ENCODE peak calls at places on chromosomes 7 and 10, in four cellular contexts. G is H9, R is AG10803, J is natural killer cell. A is an unnamed sample.
A peak's percentile ranks its signal among the peaks of the same experiment; 100 is the strongest.

GRCh38 chr10:5563991-5564536 is 39.3 kb downstream of the CALML3 start:
- DNase-seq in G (no peak), R (peak; percentile 63), J (no peak), A (no peak)

GRCh38 chr7:32043688-32044087 is 26.5 kb downstream of the PDE1C start:
- DNase-seq in G (no peak), R (peak; percentile 42), J (no peak), A (no peak)

GRCh38 chr10:62885656-62886461 is 69.7 kb upstream of the EGR2 start:
- DNase-seq in G (no peak), R (peak; percentile 33), J (no peak), A (no peak)

GRCh38 chr7:47901542-47901941 is 46.7 kb downstream of the PKD1L1 start:
- DNase-seq in G (no peak), R (peak; percentile 33), J (no peak), A (peak; percentile 74)

GRCh38 chr10:64368298-64368697 is 847.1 kb downstream of the REEP3 start:
- DNase-seq in G (no peak), R (no peak), J (no peak), A (no peak)

GRCh38 chr10:119243967-119244366 is 36.6 kb downstream of the GRK5 start:
- DNase-seq in G (no peak), R (no peak), J (no peak), A (no peak)

GRCh38 chr7:158805937-158806336 is 23.4 kb downstream of the ESYT2 start:
- DNase-seq in G (no peak), R (no peak), J (no peak), A (no peak)

GRCh38 chr7:90671571-90671970 is 75.5 kb downstream of the CDK14 start:
- DNase-seq in G (no peak), R (peak; percentile 54), J (no peak), A (no peak)

GRCh38 chr10:132891994-132892393 is 50.4 kb downstream of the CFAP46 start:
- DNase-seq in G (no peak), R (peak; percentile 48), J (no peak), A (no peak)

GRCh38 chr7:17994079-17994478 is 33.6 kb downstream of the PRPS1L1 start:
- DNase-seq in G (no peak), R (no peak), J (no peak), A (no peak)

GRCh38 chr7:7433736-7434260 is 101.9 kb downstream of the COL28A1 start:
- DNase-seq in G (no peak), R (peak; percentile 36), J (no peak), A (no peak)

GRCh38 chr10:114228156-114228555 is 10.9 kb upstream of the VWA2 start:
- DNase-seq in G (no peak), R (no peak), J (no peak), A (no peak)

GRCh38 chr10:110794808-110795207 is 76.9 kb upstream of the PDCD4 start:
- DNase-seq in G (no peak), R (no peak), J (no peak), A (no peak)

GRCh38 chr10:3499120-3499519 is 285.9 kb downstream of the KLF6 start:
- DNase-seq in G (no peak), R (peak; percentile 26), J (no peak), A (no peak)

GRCh38 chr7:44201813-44202212 is 1.0 kb downstream of the YKT6 start:
- DNase-seq in G (no peak), R (no peak), J (no peak), A (no peak)

GRCh38 chr7:116524221-116524608 is 621 bp upstream of the CAV1 start:
- DNase-seq in G (no peak), R (no peak), J (no peak), A (no peak)

GRCh38 chr10:1572519-1573333 is 164.6 kb downstream of the ADARB2 start:
- DNase-seq in G (no peak), R (no peak), J (no peak), A (no peak)

GRCh38 chr10:124266468-124267230 is 152.1 kb downstream of the OAT start:
- DNase-seq in G (no peak), R (no peak), J (no peak), A (no peak)

GRCh38 chr10:44963772-44964633 is 4.4 kb downstream of the RASSF4 start:
- DNase-seq in G (peak; percentile 48), R (no peak), J (no peak), A (peak; percentile 72)

GRCh38 chr10:44965104-44965503 is 5.5 kb downstream of the RASSF4 start:
- DNase-seq in G (peak; percentile 26), R (no peak), J (no peak), A (no peak)

GRCh38 chr10:44966816-44967509 is 7.4 kb downstream of the RASSF4 start:
- DNase-seq in G (peak; percentile 18), R (no peak), J (no peak), A (no peak)

GRCh38 chr10:44966129-44966815 is 6.7 kb downstream of the RASSF4 start:
- DNase-seq in G (no peak), R (no peak), J (no peak), A (no peak)

GRCh38 chr10:44965651-44966097 is 6.1 kb downstream of the RASSF4 start:
- DNase-seq in G (peak; percentile 26), R (no peak), J (no peak), A (no peak)
- TF ChIP-seq CTCF in G (no peak), R (no peak), J (no peak), A (no peak)

GRCh38 chr7:132500727-132501410 is 75.4 kb downstream of the PLXNA4 start:
- DNase-seq in G (peak; percentile 58), R (peak; percentile 76), J (no peak), A (no peak)
- TF ChIP-seq CTCF in G (peak; percentile 61), R (peak; percentile 75), J (no peak), A (peak; percentile 28)

GRCh38 chr7:11552676-11553075 is 279.3 kb downstream of the THSD7A start:
- DNase-seq in G (no peak), R (no peak), J (no peak), A (no peak)

DNA sequence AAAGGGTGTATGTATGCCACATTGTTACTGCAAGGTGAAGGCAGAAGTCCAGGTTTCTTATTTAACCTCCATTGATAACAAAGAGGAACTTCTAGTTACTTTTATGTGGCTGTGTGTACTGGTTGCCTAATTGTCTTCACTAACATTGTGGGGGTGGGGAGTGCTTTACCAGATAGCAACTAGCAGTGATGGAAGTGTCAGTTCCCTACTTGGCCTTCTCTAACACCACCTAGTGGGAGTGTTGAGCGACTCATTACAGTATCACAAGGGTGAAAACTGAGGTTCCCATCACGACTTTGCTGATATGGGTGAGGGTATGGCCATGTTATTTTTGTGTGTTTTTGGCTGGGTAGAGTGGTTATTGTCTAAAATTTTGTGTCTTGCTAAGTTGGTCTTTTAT is 274.4 kb downstream of the THSD7A start:
- DNase-seq in G (peak; percentile 75), R (no peak), J (no peak), A (no peak)
- TF ChIP-seq CTCF in G (peak; percentile 75), R (peak; percentile 19), J (no peak), A (peak; percentile 12)

DNA sequence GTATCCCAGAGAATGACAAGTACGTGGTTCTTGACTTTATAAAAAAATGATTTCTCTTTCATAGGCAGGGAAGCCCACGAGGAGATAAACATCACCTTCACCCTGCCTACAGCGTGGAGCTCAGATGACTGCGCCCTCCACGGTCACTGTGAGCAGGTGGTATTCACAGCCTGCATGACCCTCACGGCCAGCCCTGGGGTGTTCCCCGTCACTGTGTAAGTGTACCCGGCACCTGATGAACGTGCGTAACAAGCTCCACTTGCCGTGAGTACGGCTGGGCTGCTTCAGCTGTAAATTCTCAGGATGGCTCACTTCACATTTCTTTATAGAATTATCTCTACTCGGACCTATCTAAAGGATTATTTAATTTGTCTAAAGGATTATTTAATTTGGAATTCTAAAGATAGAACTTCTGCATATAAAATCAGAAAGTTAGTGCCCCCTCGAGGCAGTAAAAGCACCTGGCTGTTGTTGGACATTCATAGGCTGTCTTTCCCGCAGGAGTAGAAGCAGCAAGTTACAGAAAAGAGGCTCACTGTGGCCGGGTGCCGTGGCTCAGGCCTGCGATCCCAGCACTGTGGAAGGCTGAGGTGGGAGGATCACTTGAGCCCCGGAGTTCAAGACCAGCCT is 27.6 kb downstream of the TMEM248 start:
- DNase-seq in G (no peak), R (no peak), J (no peak), A (no peak)
- TF ChIP-seq CTCF in G (no peak), R (no peak), J (no peak), A (no peak)

GRCh38 chr10:82934429-82934828 is 1059.4 kb downstream of the NRG3 start:
- DNase-seq in G (peak; percentile 28), R (no peak), J (no peak), A (no peak)
- TF ChIP-seq CTCF in G (peak; percentile 62), R (peak; percentile 18), J (no peak), A (peak; percentile 47)

A was measured in osteocyte.